ENCODE peak calls at places on chromosomes 7 and 10, in five cellular contexts. G, M, Y, B and E are unnamed samples.

GRCh38 chr7:99357701-99358490 is 16.6 kb upstream of the ARPC1B start:
- DNase-seq in M (no peak), Y (no peak), B (no peak), G (no peak), E (no peak)

GRCh38 chr10:103660364-103661197 is 167.1 kb downstream of the NEURL1 start:
- DNase-seq in G (no peak), Y (peak), M (peak), B (no peak), E (no peak)

GRCh38 chr10:4315529-4315928 is 510.5 kb upstream of the AKR1E2 start:
- DNase-seq in G (peak), Y (peak), B (no peak), M (no peak), E (no peak)

GRCh38 chr7:29622335-29623265 is 59.0 kb downstream of the PRR15 start:
- DNase-seq in G (no peak), B (peak), Y (peak), M (no peak), E (no peak)

GRCh38 chr10:69801094-69801433 is 642 bp upstream of the COL13A1 start:
- DNase-seq in M (no peak), G (no peak), B (peak), Y (peak), E (no peak)

GRCh38 chr7:71712653-71713180 is 580.8 kb downstream of the GALNT17 start:
- DNase-seq in G (no peak), M (no peak), B (no peak), Y (no peak), E (no peak)

GRCh38 chr7:3078458-3078857 is 34.8 kb upstream of the CARD11 start:
- DNase-seq in M (no peak), B (no peak), G (no peak), Y (no peak), E (no peak)

GRCh38 chr7:142025896-142026295 is 30.2 kb downstream of the MGAM start:
- DNase-seq in B (no peak), Y (no peak), M (no peak), G (no peak), E (no peak)

GRCh38 chr10:69968830-69969229 is 83.8 kb upstream of the MACROH2A2 start:
- DNase-seq in M (no peak), B (no peak), Y (peak), G (no peak), E (no peak)

GRCh38 chr7:33716581-33717477 is 188.5 kb upstream of the BMPER start:
- DNase-seq in Y (peak), B (peak), G (no peak), M (no peak), E (no peak)

GRCh38 chr7:34155225-34155908 is 250.0 kb downstream of the BMPER start:
- DNase-seq in B (peak), Y (peak), G (no peak), M (no peak), E (no peak)

GRCh38 chr7:39691821-39692220 is 68.4 kb downstream of the RALA start:
- DNase-seq in Y (peak), G (no peak), M (no peak), B (no peak), E (no peak)

GRCh38 chr7:22066484-22066883 is 120.8 kb upstream of the CDCA7L start:
- DNase-seq in M (no peak), B (no peak), Y (no peak), G (no peak), E (no peak)

GRCh38 chr7:25862993-25863726 is 288.8 kb upstream of the NFE2L3 start:
- DNase-seq in B (no peak), M (no peak), G (no peak), Y (no peak), E (no peak)

GRCh38 chr10:13453896-13454295 is 74.9 kb downstream of the BEND7 start:
- DNase-seq in B (no peak), Y (no peak), G (no peak), M (no peak), E (no peak)

GRCh38 chr10:118209215-118209614 is 132.9 kb downstream of the FAM204A start:
- DNase-seq in Y (no peak), M (no peak), G (no peak), B (no peak), E (no peak)

GRCh38 chr7:96202102-96202501 is 119.8 kb downstream of the SLC25A13 start:
- DNase-seq in G (no peak), M (no peak), Y (no peak), B (no peak), E (no peak)

GRCh38 chr7:158991824-158992621 is 135.7 kb downstream of the DYNC2I1 start:
- DNase-seq in G (no peak), Y (no peak), M (no peak), B (no peak), E (no peak)

GRCh38 chr10:110794808-110795207 is 76.9 kb upstream of the PDCD4 start:
- DNase-seq in M (no peak), G (no peak), B (no peak), Y (no peak), E (no peak)

GRCh38 chr7:88615336-88615735 is 144.2 kb upstream of the ZNF804B start:
- DNase-seq in B (no peak), G (no peak), M (no peak), Y (no peak), E (no peak)

GRCh38 chr10:11522821-11523245 is 88.6 kb downstream of the USP6NL start:
- DNase-seq in Y (no peak), M (no peak), G (no peak), B (no peak), E (no peak)

GRCh38 chr7:48147078-48147591 is 24.1 kb upstream of the ABCA13 start:
- DNase-seq in G (no peak), B (no peak), M (no peak), Y (no peak), E (no peak)

GRCh38 chr10:133274751-133275682 is 1.7 kb downstream of the ADAM8 start:
- DNase-seq in G (no peak), Y (no peak), B (no peak), M (no peak), E (no peak)
- H3K4me3 ChIP-seq in G (no peak), Y (no peak), B (no peak), M (no peak), E (peak)

GRCh38 chr10:71816931-71817631 is 34.0 kb downstream of the PSAP start:
- DNase-seq in Y (no peak), G (no peak), B (no peak), M (no peak), E (no peak)
- TF ChIP-seq POLR2A in Y (no peak), G (no peak), B (no peak), M (no peak), E (no peak)

DNA sequence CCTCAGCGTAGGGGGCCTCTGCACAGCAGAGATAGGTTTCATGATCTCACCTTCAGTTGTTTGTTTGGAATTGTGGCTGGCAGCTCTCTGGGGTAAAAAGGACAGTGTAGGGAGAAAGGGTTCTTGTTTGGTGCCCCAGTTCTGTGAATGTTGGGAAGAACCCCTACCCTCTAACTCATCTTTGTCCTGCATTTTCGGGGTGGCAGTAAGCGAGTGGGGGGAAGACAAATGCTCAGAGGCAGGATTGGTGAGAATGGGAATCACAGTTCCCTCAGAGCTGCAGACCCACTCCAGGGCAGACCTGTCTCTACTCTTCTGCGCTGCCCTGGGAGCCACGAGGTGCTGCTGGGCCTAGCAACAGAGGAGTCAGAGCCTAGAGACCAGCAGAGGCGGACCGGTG is 1.8 kb upstream of the LBX1 start:
- DNase-seq in M (no peak), G (no peak), B (no peak), Y (no peak), E (no peak)
- H3K4me3 ChIP-seq in M (no peak), G (no peak), B (no peak), Y (no peak), E (no peak)

GRCh38 chr7:116499168-116500070 is at the start of gene CAV2:
- DNase-seq in B (peak), G (peak), Y (peak), M (peak), E (peak)
- TF ChIP-seq POLR2A in B (peak), G (no peak), Y (no peak), M (peak), E (no peak)

GRCh38 chr7:125255793-125256192 is 326.2 kb upstream of the POT1 start:
- DNase-seq in Y (no peak), G (no peak), M (no peak), B (no peak), E (no peak)
- H3K4me3 ChIP-seq in Y (no peak), G (no peak), M (no peak), B (no peak), E (no peak)

GRCh38 chr7:43615558-43616145 is 32.7 kb downstream of the STK17A start:
- DNase-seq in Y (no peak), G (no peak), B (no peak), M (no peak), E (no peak)
- TF ChIP-seq POLR2A in Y (no peak), G (no peak), B (no peak), M (no peak), E (no peak)

DNA sequence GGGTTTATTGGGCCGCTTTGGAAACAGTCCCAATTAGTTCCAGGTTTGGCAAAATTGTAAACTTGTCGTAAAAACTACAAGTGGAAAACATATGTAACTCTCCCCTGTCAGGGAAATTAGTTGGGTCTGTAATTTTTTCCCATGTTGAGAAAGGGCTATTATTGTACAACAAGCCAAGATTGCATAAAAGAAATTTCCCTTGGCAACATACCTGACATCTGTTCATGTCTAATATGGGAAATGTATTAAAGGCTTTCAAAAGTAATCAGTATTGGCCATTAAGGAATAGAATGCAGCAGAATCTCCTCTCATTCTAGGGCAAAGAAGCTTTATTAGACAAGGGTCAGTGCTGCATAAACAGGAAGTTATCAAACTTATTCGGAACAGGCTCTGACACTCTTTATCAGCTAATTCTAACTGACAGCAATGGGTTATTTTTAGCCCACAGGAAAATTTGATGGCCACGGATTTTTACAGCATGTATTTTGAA is 158.0 kb downstream of the ARID5B start:
- DNase-seq in M (no peak), Y (no peak), B (no peak), G (no peak), E (no peak)
- H3K4me3 ChIP-seq in M (no peak), Y (no peak), B (no peak), G (no peak), E (no peak)

DNA sequence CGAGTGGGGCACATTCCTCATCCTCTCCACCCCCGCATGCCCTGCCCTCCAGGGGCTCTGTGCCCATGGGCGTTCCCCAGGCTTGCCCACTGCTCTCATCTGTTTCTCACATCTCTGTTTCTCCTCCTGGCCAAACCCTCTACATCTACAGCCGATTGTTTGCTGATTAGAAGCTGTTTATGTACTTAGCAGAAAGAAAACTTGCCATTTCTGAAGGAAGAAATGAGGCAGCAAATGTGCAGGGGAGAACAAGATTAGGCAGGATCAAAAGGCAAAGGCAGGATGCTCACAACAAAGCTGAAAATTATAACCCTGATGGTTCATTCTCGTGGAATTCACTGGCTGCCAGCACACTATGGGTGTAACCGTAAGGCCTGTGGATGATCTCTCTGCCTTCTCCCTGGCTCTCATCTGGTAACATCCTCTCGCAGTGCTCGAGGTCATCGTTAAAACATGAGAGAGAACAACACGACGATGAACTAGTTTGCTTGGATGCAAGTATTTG is 111.6 kb upstream of the KLF14 start:
- DNase-seq in G (no peak), B (peak), M (no peak), Y (peak), E (no peak)
- TF ChIP-seq POLR2A in G (no peak), B (no peak), M (no peak), Y (no peak), E (no peak)

GRCh38 chr10:31100662-31101061 is 69.0 kb upstream of the ZNF438 start:
- DNase-seq in Y (no peak), B (no peak), M (no peak), G (no peak), E (no peak)

GRCh38 chr10:31099664-31100063 is 68.0 kb upstream of the ZNF438 start:
- DNase-seq in Y (peak), G (no peak), B (peak), M (peak), E (no peak)

GRCh38 chr10:31102421-31102820 is 70.8 kb upstream of the ZNF438 start:
- DNase-seq in Y (no peak), M (peak), B (no peak), G (no peak), E (no peak)

GRCh38 chr10:31100176-31100575 is 68.5 kb upstream of the ZNF438 start:
- DNase-seq in B (no peak), G (no peak), Y (no peak), M (no peak), E (no peak)

GRCh38 chr10:31101123-31101522 is 69.5 kb upstream of the ZNF438 start:
- DNase-seq in Y (peak), M (no peak), B (peak), G (no peak), E (no peak)
- H3K4me3 ChIP-seq in Y (no peak), M (no peak), B (no peak), G (no peak), E (no peak)

GRCh38 chr7:51079494-51079893 is 237.1 kb downstream of the COBL start:
- DNase-seq in B (no peak), Y (no peak), M (no peak), G (no peak), E (no peak)
- TF ChIP-seq POLR2A in B (no peak), Y (no peak), M (no peak), G (no peak), E (no peak)